ENCODE peak calls at places on chromosome 5, in five cellular contexts. H is stromal cell of bone marrow; E is stimulated activated CD4-positive, alpha-beta T cell treated with anti-CD3 and anti-CD28 coated beads, Interleukin-4, amount 100 ng/mL, for 24 hours; L is lower lobe of right lung; P is HCT116. N is an unnamed sample.

GRCh38 chr5:83556190-83556589 is 84.6 kb downstream of the VCAN start:
- DNase-seq in H (no peak), E (no peak), L (no peak), P (no peak), N (no peak)

GRCh38 chr5:169592937-169593650 is 9.5 kb downstream of the SPDL1 start:
- DNase-seq in H (no peak), E (no peak), L (no peak), P (no peak), N (no peak)

GRCh38 chr5:38642194-38642987 is 85.9 kb upstream of the LIFR start:
- DNase-seq in H (no peak), E (no peak), L (no peak), P (no peak), N (peak; percentile 2)

GRCh38 chr5:127203818-127204217 is 86.8 kb upstream of the MEGF10 start:
- DNase-seq in H (no peak), E (no peak), L (no peak), P (peak; percentile 6), N (no peak)

GRCh38 chr5:99763021-99763814 is 772.0 kb upstream of the FAM174A start:
- DNase-seq in H (no peak), E (no peak), L (peak; percentile 31), P (no peak), N (no peak)

GRCh38 chr5:91011029-91011428 is 372.1 kb downstream of the ARRDC3 start:
- DNase-seq in H (no peak), E (no peak), L (no peak), P (no peak), N (no peak)

GRCh38 chr5:89255845-89256463 is 373.0 kb upstream of the MEF2C start:
- DNase-seq in H (peak; percentile 51), E (no peak), L (no peak), P (peak; percentile 56), N (no peak)

GRCh38 chr5:126658526-126658925 is 57.8 kb downstream of the PHAX start:
- DNase-seq in H (no peak), E (no peak), L (no peak), P (no peak), N (no peak)

GRCh38 chr5:172558076-172558990 is 82.7 kb upstream of the NEURL1B start:
- DNase-seq in H (no peak), E (no peak), L (no peak), P (no peak), N (no peak)